ENCODE peak calls at places on chromosomes 7 and 10, in eight cellular contexts. N is GM12865; C is CD8-positive, alpha-beta T cell; H is AG04450; B is heart left ventricle; I is suprapubic skin; J is GM10248; A is neural progenitor cell. S is an unnamed sample.

GRCh38 chr7:158452331-158452730 is 135.3 kb downstream of the PTPRN2 start:
- DNase-seq in N (no peak), C (no peak), H (no peak), B (no peak), I (no peak), J (no peak), A (no peak), S (no peak)

GRCh38 chr10:123038782-123039631 is 30.2 kb downstream of the ACADSB start:
- DNase-seq in N (peak; percentile 9), C (no peak), H (no peak), B (no peak), I (no peak), J (no peak), A (peak; percentile 7), S (no peak)

GRCh38 chr7:26593405-26593804 is 271.0 kb downstream of the SKAP2 start:
- DNase-seq in N (no peak), C (no peak), H (no peak), B (no peak), I (no peak), J (no peak), A (no peak), S (no peak)

GRCh38 chr7:72403677-72404076 is 8.5 kb downstream of the CALN1 start:
- DNase-seq in N (peak; percentile 84), C (no peak), H (no peak), B (no peak), I (no peak), J (no peak), A (no peak), S (peak; percentile 78)

GRCh38 chr10:125171402-125172316 is 11.3 kb upstream of the CTBP2 start:
- DNase-seq in N (no peak), C (no peak), H (no peak), B (no peak), I (no peak), J (no peak), A (no peak), S (no peak)

GRCh38 chr7:43873300-43873699 is 4.0 kb upstream of the MRPS24 start:
- DNase-seq in N (no peak), C (no peak), H (no peak), B (no peak), I (no peak), J (no peak), A (no peak), S (no peak)

GRCh38 chr7:45192546-45193177 is 35.1 kb downstream of the RAMP3 start:
- DNase-seq in N (peak; percentile 18), C (no peak), H (no peak), B (no peak), I (peak; percentile 26), J (no peak), A (no peak), S (no peak)

GRCh38 chr7:131726031-131726430 is 169.6 kb upstream of the PODXL start:
- DNase-seq in N (no peak), C (no peak), H (no peak), B (no peak), I (no peak), J (no peak), A (no peak), S (no peak)

GRCh38 chr10:13989616-13990015 is 341.1 kb downstream of the FRMD4A start:
- DNase-seq in N (no peak), C (no peak), H (no peak), B (no peak), I (no peak), J (no peak), A (no peak), S (no peak)

GRCh38 chr10:88379575-88379974 is 203.5 kb downstream of the RNLS start:
- DNase-seq in N (no peak), C (no peak), H (peak; percentile 24), B (no peak), I (no peak), J (no peak), A (no peak), S (no peak)

GRCh38 chr7:17774248-17774647 is 166.0 kb downstream of the SNX13 start:
- DNase-seq in N (peak; percentile 5), C (no peak), H (peak; percentile 26), B (no peak), I (no peak), J (no peak), A (no peak), S (no peak)

GRCh38 chr10:62626817-62627216 is 177.7 kb upstream of the ADO start:
- DNase-seq in N (no peak), C (no peak), H (no peak), B (no peak), I (no peak), J (no peak), A (no peak), S (no peak)

GRCh38 chr7:34889951-34890350 is 147.3 kb downstream of the DPY19L1 start:
- DNase-seq in N (no peak), C (no peak), H (no peak), B (no peak), I (no peak), J (no peak), A (no peak), S (no peak)
- TF ChIP-seq CTCF in N (no peak), C (no peak), H (no peak), B (no peak), I (no peak), J (no peak), A (no peak), S (no peak)

DNA sequence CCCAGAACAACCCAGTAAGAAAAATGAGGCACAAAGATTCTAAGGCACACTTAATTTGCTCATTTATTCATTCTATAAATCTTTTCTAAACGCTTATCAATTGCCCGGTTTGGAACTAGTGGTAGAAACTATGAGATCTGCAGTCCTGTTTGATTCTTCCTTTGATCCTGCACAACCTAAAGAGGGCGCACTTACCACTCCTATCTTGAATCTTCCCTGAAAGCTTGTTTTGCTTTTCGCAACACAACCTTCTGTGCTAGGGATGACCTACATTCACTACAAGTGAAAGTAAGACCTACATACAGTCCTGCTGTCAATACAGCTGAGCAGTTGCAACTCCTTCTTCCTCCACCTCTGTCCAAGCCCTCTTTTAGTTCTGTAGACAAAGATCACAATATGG is 12.6 kb upstream of the ARL4A start:
- DNase-seq in N (peak; percentile 77), C (peak; percentile 42), H (no peak), B (no peak), I (no peak), J (peak; percentile 39), A (peak; percentile 41), S (peak; percentile 48)
- TF ChIP-seq CTCF in N (peak; percentile 50), C (no peak), H (peak; percentile 45), B (peak; percentile 20), I (no peak), J (no peak), A (peak; percentile 58), S (peak; percentile 66)

GRCh38 chr7:87427289-87427688 is 48.2 kb downstream of the ABCB4 start:
- DNase-seq in N (no peak), C (no peak), H (no peak), B (no peak), I (no peak), J (no peak), A (no peak), S (no peak)
- TF ChIP-seq CTCF in N (no peak), C (no peak), H (no peak), B (no peak), I (no peak), J (no peak), A (no peak), S (no peak)

GRCh38 chr10:86155034-86155656 is 211.4 kb downstream of the GRID1 start:
- DNase-seq in N (no peak), C (no peak), H (no peak), B (no peak), I (no peak), J (no peak), A (peak; percentile 18), S (no peak)
- TF ChIP-seq CTCF in N (no peak), C (no peak), H (no peak), B (no peak), I (no peak), J (no peak), A (peak; percentile 22), S (no peak)

GRCh38 chr10:110609592-110609991 is 34.5 kb upstream of the RBM20 start:
- DNase-seq in N (no peak), C (no peak), H (no peak), B (no peak), I (no peak), J (no peak), A (no peak), S (no peak)

GRCh38 chr10:110612629-110613028 is 31.5 kb upstream of the RBM20 start:
- DNase-seq in N (peak; percentile 51), C (no peak), H (no peak), B (no peak), I (no peak), J (no peak), A (no peak), S (no peak)

GRCh38 chr10:110612073-110612472 is 32.1 kb upstream of the RBM20 start:
- DNase-seq in N (peak; percentile 64), C (no peak), H (no peak), B (no peak), I (no peak), J (no peak), A (no peak), S (no peak)

GRCh38 chr10:110608087-110608486 is 36.0 kb upstream of the RBM20 start:
- DNase-seq in N (no peak), C (no peak), H (no peak), B (no peak), I (no peak), J (no peak), A (no peak), S (no peak)

GRCh38 chr10:110610308-110610774 is 33.8 kb upstream of the RBM20 start:
- DNase-seq in N (peak; percentile 71), C (peak; percentile 56), H (peak; percentile 6), B (no peak), I (no peak), J (peak; percentile 61), A (peak; percentile 70), S (no peak)
- TF ChIP-seq CTCF in N (peak; percentile 84), C (peak; percentile 84), H (peak; percentile 96), B (peak; percentile 71), I (peak; percentile 64), J (peak; percentile 69), A (peak; percentile 94), S (peak; percentile 82)

GRCh38 chr10:104505521-104506041 is 135.5 kb upstream of the SORCS3 start:
- DNase-seq in N (no peak), C (no peak), H (no peak), B (no peak), I (no peak), J (no peak), A (peak; percentile 9), S (no peak)
- TF ChIP-seq CTCF in N (no peak), C (no peak), H (no peak), B (no peak), I (no peak), J (no peak), A (peak; percentile 39), S (no peak)

GRCh38 chr7:144127714-144128334 is 4.8 kb downstream of the OR2A14 start:
- DNase-seq in N (peak; percentile 87), C (peak; percentile 88), H (peak; percentile 24), B (peak; percentile 89), I (peak; percentile 92), J (peak; percentile 81), A (peak; percentile 89), S (peak; percentile 64)
- TF ChIP-seq CTCF in N (peak; percentile 94), C (peak; percentile 85), H (peak; percentile 85), B (peak; percentile 75), I (peak; percentile 36), J (peak; percentile 86), A (peak; percentile 88), S (peak; percentile 83)

GRCh38 chr7:157250605-157251228 is 86.1 kb upstream of the DNAJB6 start:
- DNase-seq in N (peak; percentile 74), C (peak; percentile 46), H (no peak), B (no peak), I (no peak), J (peak; percentile 65), A (peak; percentile 72), S (peak; percentile 55)
- TF ChIP-seq CTCF in N (peak; percentile 74), C (peak; percentile 71), H (peak; percentile 80), B (peak; percentile 63), I (peak; percentile 23), J (peak; percentile 76), A (peak; percentile 87), S (peak; percentile 90)